ENCODE peak calls at places on chromosomes 7 and 10, in seven cellular contexts. G is IMR-90, A is H9, N is mesenchymal stem cell, C is neuronal stem cell, I is trophoblast cell, T is H1. M is an unnamed sample.

GRCh38 chr10:78177013-78177370 is 143.3 kb downstream of the RPS24 start:
- DNase-seq in C (peak; percentile 14), N (no peak), A (no peak), I (no peak), T (no peak), G (no peak), M (no peak)

GRCh38 chr10:117266812-117267211 is 25.9 kb downstream of the SLC18A2 start:
- DNase-seq in G (no peak), N (no peak), T (no peak), A (no peak), I (no peak), C (no peak), M (no peak)

GRCh38 chr7:155533827-155534690 is 12.3 kb downstream of the CNPY1 start:
- DNase-seq in A (peak; percentile 79), I (no peak), G (no peak), C (peak; percentile 65), N (no peak), T (peak; percentile 23), M (peak; percentile 78)

GRCh38 chr7:27105161-27106122 is 3.0 kb upstream of the HOXA2 start:
- DNase-seq in I (no peak), N (no peak), A (no peak), C (no peak), G (peak; percentile 45), T (no peak), M (no peak)

GRCh38 chr7:38211940-38212339 is 33.9 kb downstream of the STARD3NL start:
- DNase-seq in N (peak; percentile 17), G (no peak), C (no peak), T (no peak), A (no peak), I (no peak), M (no peak)

GRCh38 chr7:13420711-13421110 is 568.8 kb downstream of the ETV1 start:
- DNase-seq in N (no peak), I (no peak), A (no peak), C (no peak), G (no peak), T (no peak), M (no peak)

GRCh38 chr10:6058677-6059475 is 3.3 kb downstream of the IL2RA start:
- DNase-seq in A (no peak), I (no peak), N (no peak), C (no peak), T (no peak), G (no peak), M (no peak)

GRCh38 chr7:47228386-47229014 is 353.4 kb downstream of the TNS3 start:
- DNase-seq in N (no peak), T (no peak), G (no peak), C (no peak), A (peak; percentile 83), I (peak; percentile 41), M (peak; percentile 44)

GRCh38 chr10:29658984-29659769 is 24.4 kb upstream of the SVIL start:
- DNase-seq in N (peak; percentile 100), A (no peak), C (no peak), I (peak; percentile 84), G (peak; percentile 100), T (no peak), M (peak; percentile 85)

GRCh38 chr7:650339-651031 is 76.0 kb upstream of the DNAAF5 start:
- DNase-seq in G (no peak), C (no peak), N (no peak), A (no peak), T (no peak), I (no peak), M (no peak)

GRCh38 chr10:11162828-11163599 is 145.3 kb downstream of the CELF2 start:
- DNase-seq in N (no peak), A (no peak), I (peak; percentile 28), T (no peak), C (no peak), G (no peak), M (no peak)

GRCh38 chr10:29588640-29589421 is 45.9 kb downstream of the SVIL start:
- DNase-seq in I (peak; percentile 98), G (peak; percentile 55), N (peak; percentile 66), C (no peak), A (no peak), T (no peak), M (peak; percentile 86)

GRCh38 chr7:74051629-74052410 is 23.8 kb downstream of the ELN start:
- DNase-seq in C (no peak), I (peak; percentile 84), T (no peak), G (no peak), A (peak; percentile 82), N (peak; percentile 21), M (peak; percentile 76)

GRCh38 chr10:62992145-62992721 is 140.9 kb upstream of the NRBF2 start:
- DNase-seq in N (no peak), A (no peak), T (no peak), C (no peak), I (no peak), G (peak; percentile 34), M (no peak)

GRCh38 chr7:47380325-47381131 is 201.4 kb downstream of the TNS3 start:
- DNase-seq in N (peak; percentile 57), I (peak; percentile 69), C (peak; percentile 11), G (peak; percentile 73), A (peak; percentile 62), T (no peak), M (peak; percentile 44)

GRCh38 chr7:31735991-31736982 is 49.3 kb downstream of the PPP1R17 start:
- DNase-seq in G (peak; percentile 51), I (peak; percentile 90), C (peak; percentile 81), A (peak; percentile 74), N (peak; percentile 67), T (peak; percentile 34), M (peak; percentile 81)

GRCh38 chr7:128000854-128001265 is 30.4 kb downstream of the LRRC4 start:
- DNase-seq in I (no peak), A (no peak), C (no peak), T (no peak), G (no peak), N (no peak), M (no peak)

GRCh38 chr7:19116121-19117080 is 1.0 kb downstream of the TWIST1 start:
- DNase-seq in N (peak; percentile 38), G (peak; percentile 50), I (no peak), T (no peak), A (peak; percentile 63), C (peak; percentile 46), M (peak; percentile 63)

GRCh38 chr7:98225913-98226614 is 14.8 kb downstream of the BHLHA15 start:
- DNase-seq in C (no peak), N (no peak), T (no peak), A (no peak), G (no peak), I (no peak), M (no peak)

GRCh38 chr10:88379575-88379974 is 203.5 kb downstream of the RNLS start:
- DNase-seq in N (peak; percentile 45), I (no peak), A (no peak), T (no peak), C (no peak), G (peak; percentile 82), M (no peak)

GRCh38 chr10:70928140-70928539 is 39.8 kb upstream of the PCBD1 start:
- DNase-seq in T (no peak), N (peak; percentile 13), I (no peak), A (no peak), C (no peak), G (no peak), M (no peak)
- H3K79me1 ChIP-seq in T (no peaks in the 10 kb centered on the region), N (no peaks in the 10 kb centered on the region), I (no peaks in the 10 kb centered on the region), A (no peaks in the 10 kb centered on the region), C (no peaks in the 10 kb centered on the region), G (no peaks in the 10 kb centered on the region), M (no peaks in the 10 kb centered on the region)

GRCh38 chr7:158259671-158260423 is 327.8 kb downstream of the PTPRN2 start:
- DNase-seq in G (no peak), A (no peak), C (no peak), N (no peak), I (no peak), T (no peak), M (no peak)
- H2BK5ac ChIP-seq in G (no peak overlapping the region), A (no peak overlapping the region), C (no peak overlapping the region), N (no peak overlapping the region), I (no peak overlapping the region), T (no peak overlapping the region), M (no peak overlapping the region)

DNA sequence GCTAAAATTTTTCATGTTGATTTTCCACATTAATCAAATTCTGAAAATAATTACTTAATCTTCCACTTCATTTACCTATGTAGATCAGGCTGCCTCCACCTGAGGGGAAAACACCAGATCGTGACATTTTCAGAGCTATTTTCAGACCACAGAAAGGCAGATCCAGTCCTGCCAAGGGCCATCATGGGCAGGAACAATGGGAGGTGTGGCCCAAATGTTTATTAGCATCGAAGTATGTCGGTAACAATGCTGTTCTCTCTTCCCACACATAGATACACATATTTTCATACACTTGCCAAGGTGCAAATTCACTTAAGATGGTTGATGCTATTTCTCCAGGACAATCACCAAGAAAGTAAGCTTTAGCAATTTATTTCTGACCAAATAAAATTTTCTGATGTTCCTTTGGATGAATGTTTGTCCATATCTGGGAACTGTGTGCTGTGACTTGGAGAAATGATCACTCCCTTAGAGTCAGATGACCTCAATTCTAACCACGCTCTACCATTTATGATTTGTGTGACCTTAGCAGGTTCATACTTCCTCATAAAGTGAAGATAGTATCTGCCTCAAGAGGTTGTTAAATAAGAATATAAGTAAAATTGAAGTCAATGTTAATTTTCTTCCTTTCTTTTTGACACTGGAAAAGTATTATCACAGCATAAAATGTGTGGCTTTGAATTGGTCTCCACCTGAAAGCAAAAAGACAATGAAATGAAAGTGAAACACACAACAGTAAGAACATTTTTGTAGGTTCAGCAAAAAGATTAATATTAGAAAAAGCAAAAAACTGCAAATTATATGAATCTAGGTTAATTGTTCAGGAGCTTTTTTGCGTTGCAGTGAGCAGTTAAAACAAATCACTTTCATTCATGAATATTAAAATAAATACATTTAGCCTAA is 310.4 kb upstream of the PHF14 start:
- DNase-seq in T (no peak), C (no peak), A (no peak), G (no peak), N (no peak), I (no peak), M (no peak)
- H3K79me1 ChIP-seq in T (no peaks in the 10 kb centered on the region), C (no peaks in the 10 kb centered on the region), A (no peaks in the 10 kb centered on the region), G (no peaks in the 10 kb centered on the region), N (no peaks in the 10 kb centered on the region), I (no peaks in the 10 kb centered on the region), M (no peaks in the 10 kb centered on the region)

GRCh38 chr7:126495001-126495400 is 757.7 kb downstream of the GRM8 start:
- DNase-seq in N (no peak), T (no peak), C (no peak), G (no peak), A (no peak), I (no peak), M (no peak)

GRCh38 chr7:126499481-126499880 is 753.3 kb downstream of the GRM8 start:
- DNase-seq in A (no peak), G (no peak), T (no peak), I (peak; percentile 94), N (no peak), C (no peak), M (no peak)

GRCh38 chr7:126493801-126494200 is 758.9 kb downstream of the GRM8 start:
- DNase-seq in N (no peak), A (no peak), T (no peak), C (no peak), G (no peak), I (no peak), M (no peak)

GRCh38 chr7:126501617-126502016 is 751.1 kb downstream of the GRM8 start:
- DNase-seq in A (no peak), G (no peak), I (no peak), N (no peak), T (no peak), C (no peak), M (no peak)

DNA sequence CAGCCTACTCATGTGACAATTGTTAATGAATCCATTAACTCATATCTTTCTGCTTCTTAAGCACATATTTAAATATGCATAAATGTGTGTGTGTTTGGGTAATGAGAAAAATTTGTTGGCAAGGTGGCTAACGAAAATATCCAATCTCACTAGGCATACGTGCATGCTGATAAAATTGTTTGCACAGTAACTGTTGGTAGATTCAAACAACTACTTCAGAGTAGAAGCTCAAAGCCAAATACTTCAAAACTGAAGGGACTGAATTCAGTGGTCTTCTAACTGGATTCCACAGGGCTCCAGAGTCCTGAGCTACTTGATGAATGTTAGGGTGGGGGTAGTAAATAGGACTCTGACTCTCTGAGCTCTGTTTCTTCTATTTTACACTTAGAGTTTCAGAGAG is 757.0 kb downstream of the GRM8 start:
- DNase-seq in I (no peak), N (no peak), A (no peak), G (no peak), T (no peak), C (no peak), M (no peak)
- H2BK5ac ChIP-seq in I (no peak overlapping the region), N (no peak overlapping the region), A (no peak overlapping the region), G (no peak overlapping the region), T (no peak overlapping the region), C (no peak overlapping the region), M (no peak overlapping the region)